ENCODE peak calls at places on chromosome 3, in seven cellular contexts. F is heart left ventricle, L is spleen, E is psoas muscle, M is choroid plexus epithelial cell, X is ascending aorta, C is fibroblast of villous mesenchyme. Y is an unnamed sample.

GRCh38 chr3:37945803-37946530 is 44.6 kb upstream of the VILL start:
- DNase-seq in M (peak; percentile 61), L (no peak), X (no peak), E (no peak), F (no peak), C (peak; percentile 78), Y (peak; percentile 68)

GRCh38 chr3:31010491-31010890 is 116.0 kb upstream of the GADL1 start:
- DNase-seq in F (no peak), M (peak; percentile 58), X (no peak), E (no peak), L (no peak), C (peak; percentile 42), Y (peak; percentile 79)

GRCh38 chr3:61663728-61664492 is 102.5 kb downstream of the PTPRG start:
- DNase-seq in F (no peak), M (peak; percentile 98), E (no peak), C (peak; percentile 87), L (no peak), X (no peak), Y (peak; percentile 92)

GRCh38 chr3:49667701-49668413 is 6.3 kb upstream of the APEH start:
- DNase-seq in X (no peak), L (no peak), F (no peak), M (no peak), E (no peak), C (no peak), Y (no peak)

GRCh38 chr3:125072310-125072709 is 16.5 kb upstream of the HEG1 start:
- DNase-seq in E (no peak), L (no peak), F (peak; percentile 51), C (no peak), X (no peak), M (peak; percentile 66), Y (peak; percentile 41)

GRCh38 chr3:138340511-138340910 is 7.9 kb upstream of the MRAS start:
- DNase-seq in F (no peak), L (no peak), C (no peak), X (no peak), M (no peak), E (no peak), Y (no peak)

GRCh38 chr3:50450135-50450911 is 53.1 kb downstream of the CACNA2D2 start:
- DNase-seq in E (peak; percentile 81), F (peak; percentile 54), M (peak; percentile 33), C (peak; percentile 12), X (peak; percentile 87), L (peak; percentile 90), Y (peak; percentile 37)

GRCh38 chr3:73480187-73480672 is 144.5 kb downstream of the PDZRN3 start:
- DNase-seq in C (no peak), E (no peak), X (no peak), M (no peak), F (no peak), L (no peak), Y (no peak)

GRCh38 chr3:49867871-49868321 is 1.8 kb downstream of the CAMKV start:
- DNase-seq in M (peak; percentile 50), F (no peak), C (peak; percentile 47), L (no peak), X (no peak), E (no peak), Y (peak; percentile 47)

GRCh38 chr3:151751161-151751560 is 17.4 kb downstream of the AADACL2 start:
- DNase-seq in L (no peak), M (peak; percentile 88), C (peak; percentile 73), E (no peak), X (no peak), F (no peak), Y (peak; percentile 87)

GRCh38 chr3:169764164-169764452 is 752 bp downstream of the TERC start:
- DNase-seq in M (peak; percentile 65), L (no peak), F (no peak), C (no peak), E (no peak), X (no peak), Y (peak; percentile 65)

GRCh38 chr3:112794622-112795172 is 52.0 kb downstream of the CD200R1L start:
- DNase-seq in E (no peak), C (peak; percentile 92), L (no peak), F (no peak), M (peak; percentile 30), X (no peak), Y (no peak)

GRCh38 chr3:87436781-87437543 is 160.6 kb upstream of the POU1F1 start:
- DNase-seq in X (no peak), C (no peak), L (no peak), F (no peak), M (peak; percentile 47), E (no peak), Y (peak; percentile 50)

GRCh38 chr3:132145833-132146232 is 111.0 kb upstream of the CPNE4 start:
- DNase-seq in C (no peak), M (no peak), E (no peak), F (no peak), L (no peak), X (no peak), Y (peak; percentile 11)

GRCh38 chr3:21170964-21171363 is 580.0 kb downstream of the ZNF385D start:
- DNase-seq in E (no peak), X (no peak), C (no peak), L (no peak), M (peak; percentile 8), F (no peak), Y (peak; percentile 28)

GRCh38 chr3:133854971-133855370 is 40.7 kb downstream of the RAB6B start:
- DNase-seq in E (no peak), L (no peak), F (no peak), M (no peak), X (no peak), C (no peak), Y (no peak)

GRCh38 chr3:118760611-118761606 is 273.7 kb downstream of the IGSF11 start:
- DNase-seq in E (no peak), F (no peak), X (no peak), M (no peak), L (no peak), C (no peak), Y (no peak)

GRCh38 chr3:57152150-57152549 is 13.0 kb downstream of the IL17RD start:
- DNase-seq in E (peak; percentile 62), L (no peak), M (no peak), X (no peak), F (peak; percentile 54), C (no peak), Y (no peak)

GRCh38 chr3:185552358-185552877 is at the start of gene LIPH:
- DNase-seq in C (peak; percentile 32), M (peak; percentile 51), X (no peak), F (no peak), E (no peak), L (no peak), Y (peak; percentile 59)

GRCh38 chr3:134799393-134799792 is 4.3 kb downstream of the EPHB1 start:
- DNase-seq in C (no peak), E (peak; percentile 58), F (no peak), M (no peak), L (no peak), X (no peak), Y (no peak)

GRCh38 chr3:99023590-99024192 is 122.2 kb upstream of the DCBLD2 start:
- DNase-seq in F (no peak), E (no peak), X (no peak), C (peak; percentile 50), L (no peak), M (peak; percentile 72), Y (peak; percentile 75)

GRCh38 chr3:177468816-177469590 is 271.7 kb upstream of the TBL1XR1 start:
- DNase-seq in E (no peak), X (no peak), F (no peak), M (peak; percentile 68), L (no peak), C (peak; percentile 81), Y (peak; percentile 82)

GRCh38 chr3:146337991-146338390 is 87.1 kb upstream of the PLSCR4 start:
- DNase-seq in E (no peak), F (no peak), L (no peak), X (no peak), M (peak; percentile 19), C (no peak), Y (peak; percentile 21)

DNA sequence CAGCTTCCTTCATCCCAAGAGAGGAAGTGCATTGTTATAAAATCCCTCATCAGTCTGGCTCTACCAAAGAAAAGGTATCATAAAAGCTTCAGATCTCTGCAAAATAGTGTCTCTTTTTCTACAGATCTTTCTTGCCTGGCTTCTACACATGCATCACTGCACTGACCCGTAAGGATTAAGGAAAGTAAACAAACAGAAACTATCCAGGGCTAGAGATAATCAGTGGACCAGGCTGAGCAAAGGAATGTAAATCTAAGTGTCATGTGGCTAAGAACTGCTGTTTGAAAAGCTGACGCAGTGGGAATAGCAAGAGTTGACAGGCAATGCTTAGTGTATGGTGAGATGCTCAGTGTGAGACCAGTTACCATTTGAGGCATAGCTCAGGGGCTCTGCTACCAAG is 339.7 kb downstream of the IL5RA start:
- DNase-seq in F (no peak), L (no peak), E (no peak), X (no peak), M (peak; percentile 1), C (peak; percentile 67), Y (no peak)
- H3K4me3 ChIP-seq in F (no peak overlapping the region), L (no peak overlapping the region), E (no peak overlapping the region), X (no peak overlapping the region), M (no peak overlapping the region), C (no peak overlapping the region), Y (no peak overlapping the region)

DNA sequence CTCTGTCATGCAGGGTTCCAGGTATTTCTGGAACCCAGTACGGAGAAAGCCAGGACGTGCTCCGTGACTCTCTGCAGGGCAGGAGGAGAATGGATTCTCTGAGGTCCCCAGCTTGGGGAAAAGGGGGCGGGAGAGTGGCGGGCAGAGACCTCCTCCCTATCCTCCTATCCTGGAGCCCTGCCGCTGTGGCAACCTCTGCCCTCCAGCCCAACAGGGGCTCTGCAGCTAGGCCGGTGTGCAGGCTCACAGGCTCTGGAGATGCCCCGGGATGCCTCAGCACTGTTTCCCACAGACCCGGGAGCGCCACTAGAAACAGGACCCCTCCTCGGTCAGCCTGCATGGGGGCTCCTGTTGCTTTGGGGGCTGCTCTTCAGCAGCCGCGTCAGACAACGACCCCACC is 43.1 kb downstream of the NUP210 start:
- DNase-seq in M (no peak), E (peak; percentile 35), F (no peak), X (no peak), C (no peak), L (no peak), Y (no peak)
- TF ChIP-seq CTCF in M (no peak), E (no peak), F (no peak), X (no peak), C (no peak), L (no peak), Y (no peak)

GRCh38 chr3:196983186-196983585 is 14.6 kb upstream of the PIGZ start:
- DNase-seq in M (no peak), C (no peak), X (no peak), L (no peak), F (no peak), E (no peak), Y (no peak)
- H3K4me3 ChIP-seq in M (no peak overlapping the region), C (no peak overlapping the region), X (no peak overlapping the region), L (no peak overlapping the region), F (no peak overlapping the region), E (no peak overlapping the region), Y (no peak overlapping the region)

GRCh38 chr3:43926073-43926472 is 235.3 kb downstream of the ABHD5 start:
- DNase-seq in X (no peak), L (no peak), C (no peak), E (no peak), M (no peak), F (no peak), Y (no peak)

GRCh38 chr3:43921056-43921455 is 230.3 kb downstream of the ABHD5 start:
- DNase-seq in F (no peak), L (no peak), E (no peak), C (no peak), X (no peak), M (peak; percentile 45), Y (no peak)

GRCh38 chr3:43923101-43923979 is 232.6 kb downstream of the ABHD5 start:
- DNase-seq in E (no peak), X (no peak), L (no peak), C (no peak), F (no peak), M (no peak), Y (no peak)

GRCh38 chr3:43919067-43919466 is 228.3 kb downstream of the ABHD5 start:
- DNase-seq in C (no peak), X (no peak), L (no peak), F (no peak), E (no peak), M (no peak), Y (peak; percentile 6)

GRCh38 chr3:43922374-43922773 is 231.6 kb downstream of the ABHD5 start:
- DNase-seq in F (no peak), L (no peak), E (no peak), C (no peak), M (no peak), X (no peak), Y (no peak)
- TF ChIP-seq CTCF in F (no peak), L (no peak), E (no peak), C (no peak), M (no peak), X (no peak), Y (no peak)

Y was measured in cardiac fibroblast.